ENCODE peak calls at places on chromosomes 1 and 21, in five cellular contexts. One of them, this sample, is unnamed.

GRCh38 chr1:40344597-40344996 is 27.5 kb upstream of the COL9A2 start:
- DNase-seq in Calu3: peak; percentile 13
- DNase-seq in AG10803: peak; percentile 60
- DNase-seq in lower leg skin: peak; percentile 42
- DNase-seq in fibroblast of lung: peak; percentile 65
- DNase-seq in this sample: peak; percentile 33

GRCh38 chr1:154442006-154442740 is 37.0 kb downstream of the IL6R start:
- DNase-seq in AG10803: peak; percentile 35
- DNase-seq in lower leg skin: no peak
- DNase-seq in Calu3: no peak
- DNase-seq in fibroblast of lung: peak; percentile 80
- DNase-seq in this sample: no peak

GRCh38 chr1:13916530-13916929 is 216.5 kb downstream of the PRDM2 start:
- DNase-seq in lower leg skin: no peak
- DNase-seq in fibroblast of lung: no peak
- DNase-seq in Calu3: no peak
- DNase-seq in AG10803: no peak
- DNase-seq in this sample: no peak

GRCh38 chr1:241608379-241609033 is 31.7 kb downstream of the CHML start:
- DNase-seq in Calu3: no peak
- DNase-seq in lower leg skin: no peak
- DNase-seq in fibroblast of lung: peak; percentile 71
- DNase-seq in AG10803: peak; percentile 28
- DNase-seq in this sample: no peak

GRCh38 chr1:1085171-1085841 is 11.2 kb upstream of the RNF223 start:
- DNase-seq in fibroblast of lung: no peak
- DNase-seq in AG10803: no peak
- DNase-seq in lower leg skin: no peak
- DNase-seq in Calu3: no peak
- DNase-seq in this sample: no peak

GRCh38 chr1:219085988-219086387 is 87.7 kb upstream of the LYPLAL1 start:
- DNase-seq in lower leg skin: no peak
- DNase-seq in fibroblast of lung: peak; percentile 81
- DNase-seq in Calu3: no peak
- DNase-seq in AG10803: peak; percentile 66
- DNase-seq in this sample: no peak

GRCh38 chr1:115400426-115400825 is 62.4 kb upstream of the NGF start:
- DNase-seq in AG10803: no peak
- DNase-seq in lower leg skin: no peak
- DNase-seq in fibroblast of lung: no peak
- DNase-seq in Calu3: no peak
- DNase-seq in this sample: no peak

GRCh38 chr1:113981962-113982931 is 3.0 kb downstream of the OLFML3 start:
- DNase-seq in AG10803: peak; percentile 91
- DNase-seq in Calu3: peak; percentile 6
- DNase-seq in lower leg skin: peak; percentile 63
- DNase-seq in fibroblast of lung: peak; percentile 82
- DNase-seq in this sample: peak; percentile 54

GRCh38 chr1:14970115-14970798 is 183.3 kb upstream of the TMEM51 start:
- DNase-seq in Calu3: peak; percentile 55
- DNase-seq in lower leg skin: peak; percentile 83
- DNase-seq in fibroblast of lung: peak; percentile 88
- DNase-seq in AG10803: peak; percentile 97
- DNase-seq in this sample: no peak

GRCh38 chr1:243628476-243628907 is 221.6 kb downstream of the AKT3 start:
- DNase-seq in Calu3: no peak
- DNase-seq in fibroblast of lung: no peak
- DNase-seq in AG10803: no peak
- DNase-seq in lower leg skin: no peak
- DNase-seq in this sample: no peak

GRCh38 chr1:65266501-65266900 is 42.8 kb upstream of the DNAJC6 start:
- DNase-seq in fibroblast of lung: no peak
- DNase-seq in Calu3: no peak
- DNase-seq in lower leg skin: no peak
- DNase-seq in AG10803: no peak
- DNase-seq in this sample: no peak

GRCh38 chr21:43195131-43196021 is 26.6 kb downstream of the CRYAA start:
- DNase-seq in Calu3: no peak
- DNase-seq in fibroblast of lung: no peak
- DNase-seq in lower leg skin: peak; percentile 15
- DNase-seq in AG10803: no peak
- DNase-seq in this sample: peak; percentile 67

GRCh38 chr1:55311057-55311631 is 96.0 kb upstream of the USP24 start:
- DNase-seq in lower leg skin: no peak
- DNase-seq in Calu3: no peak
- DNase-seq in AG10803: peak; percentile 39
- DNase-seq in fibroblast of lung: peak; percentile 61
- DNase-seq in this sample: no peak

GRCh38 chr1:204688776-204689175 is 3.2 kb upstream of the LRRN2 start:
- DNase-seq in AG10803: no peak
- DNase-seq in fibroblast of lung: no peak
- DNase-seq in Calu3: no peak
- DNase-seq in lower leg skin: no peak
- DNase-seq in this sample: no peak

GRCh38 chr21:35420658-35421057 is 371.6 kb upstream of the RUNX1 start:
- DNase-seq in Calu3: no peak
- DNase-seq in AG10803: no peak
- DNase-seq in lower leg skin: no peak
- DNase-seq in fibroblast of lung: no peak
- DNase-seq in this sample: no peak

GRCh38 chr1:67700692-67701410 is 15.8 kb downstream of the GADD45A start:
- DNase-seq in Calu3: peak; percentile 44
- DNase-seq in AG10803: no peak
- DNase-seq in fibroblast of lung: peak; percentile 78
- DNase-seq in lower leg skin: no peak
- DNase-seq in this sample: no peak

GRCh38 chr1:177425241-177425640 is 254.5 kb downstream of the BRINP2 start:
- DNase-seq in AG10803: no peak
- DNase-seq in fibroblast of lung: no peak
- DNase-seq in lower leg skin: no peak
- DNase-seq in Calu3: no peak
- DNase-seq in this sample: no peak

GRCh38 chr1:205512059-205513045 is 7.9 kb downstream of the CDK18 start:
- DNase-seq in lower leg skin: no peak
- DNase-seq in Calu3: no peak
- DNase-seq in AG10803: no peak
- DNase-seq in fibroblast of lung: peak; percentile 60
- DNase-seq in this sample: peak; percentile 55

GRCh38 chr1:164180824-164181223 is 378.2 kb upstream of the PBX1 start:
- DNase-seq in AG10803: no peak
- DNase-seq in lower leg skin: no peak
- DNase-seq in fibroblast of lung: no peak
- DNase-seq in Calu3: no peak
- DNase-seq in this sample: no peak

GRCh38 chr21:34560021-34560420 is 48.0 kb upstream of the KCNE1 start:
- DNase-seq in lower leg skin: no peak
- DNase-seq in AG10803: no peak
- DNase-seq in Calu3: no peak
- DNase-seq in fibroblast of lung: no peak
- DNase-seq in this sample: no peak

GRCh38 chr1:28811766-28812668 is at the start of gene OPRD1:
- DNase-seq in AG10803: no peak
- DNase-seq in fibroblast of lung: peak; percentile 12
- DNase-seq in lower leg skin: no peak
- DNase-seq in Calu3: no peak
- DNase-seq in this sample: no peak

GRCh38 chr1:3215198-3216045 is 146.4 kb downstream of the PRDM16 start:
- DNase-seq in lower leg skin: no peak
- DNase-seq in fibroblast of lung: no peak
- DNase-seq in Calu3: no peak
- DNase-seq in AG10803: no peak
- DNase-seq in this sample: no peak

GRCh38 chr1:42433324-42433860 is 22.4 kb downstream of the ZMYND12 start:
- DNase-seq in Calu3: no peak
- DNase-seq in fibroblast of lung: no peak
- DNase-seq in AG10803: no peak
- DNase-seq in lower leg skin: no peak
- DNase-seq in this sample: no peak

GRCh38 chr1:998905-999796 is 746 bp downstream of the HES4 start:
- DNase-seq in fibroblast of lung: no peak
- DNase-seq in Calu3: peak; percentile 46
- DNase-seq in AG10803: no peak
- DNase-seq in lower leg skin: no peak
- DNase-seq in this sample: peak; percentile 54

GRCh38 chr1:154962238-154962678 is 676 bp upstream of the PYGO2 start:
- DNase-seq in fibroblast of lung: no peak
- DNase-seq in lower leg skin: no peak
- DNase-seq in AG10803: no peak
- DNase-seq in Calu3: no peak
- DNase-seq in this sample: no peak

GRCh38 chr1:67760030-67760821 is 73.0 kb downstream of the GNG12 start:
- DNase-seq in AG10803: peak; percentile 72
- DNase-seq in Calu3: peak; percentile 67
- DNase-seq in fibroblast of lung: peak; percentile 89
- DNase-seq in lower leg skin: peak; percentile 58
- DNase-seq in this sample: peak; percentile 66

GRCh38 chr1:53625049-53625448 is 113.9 kb downstream of the GLIS1 start:
- DNase-seq in lower leg skin: peak; percentile 51
- DNase-seq in AG10803: peak; percentile 92
- DNase-seq in Calu3: no peak
- DNase-seq in fibroblast of lung: peak; percentile 44
- DNase-seq in this sample: no peak

GRCh38 chr1:68819190-68819829 is 322.4 kb upstream of the DEPDC1 start:
- DNase-seq in fibroblast of lung: peak; percentile 22
- DNase-seq in AG10803: peak; percentile 1
- DNase-seq in Calu3: no peak
- DNase-seq in lower leg skin: no peak
- DNase-seq in this sample: no peak

GRCh38 chr1:73907051-73907450 is 290.9 kb downstream of the LRRIQ3 start:
- DNase-seq in AG10803: no peak
- DNase-seq in lower leg skin: no peak
- DNase-seq in fibroblast of lung: no peak
- DNase-seq in Calu3: no peak
- DNase-seq in this sample: no peak

GRCh38 chr1:93109578-93109977 is 30.5 kb downstream of the MTF2 start:
- DNase-seq in lower leg skin: no peak
- DNase-seq in AG10803: no peak
- DNase-seq in Calu3: no peak
- DNase-seq in fibroblast of lung: no peak
- DNase-seq in this sample: no peak

GRCh38 chr1:24952413-24952841 is 22.4 kb upstream of the RUNX3 start:
- DNase-seq in Calu3: no peak
- DNase-seq in AG10803: no peak
- DNase-seq in lower leg skin: no peak
- DNase-seq in fibroblast of lung: no peak
- DNase-seq in this sample: no peak

GRCh38 chr21:36211660-36212512 is 55.3 kb downstream of the DOP1B start:
- DNase-seq in lower leg skin: no peak
- DNase-seq in AG10803: peak; percentile 71
- DNase-seq in fibroblast of lung: peak; percentile 95
- DNase-seq in Calu3: no peak
- DNase-seq in this sample: no peak

GRCh38 chr1:6272476-6273270 is 11.8 kb upstream of the GPR153 start:
- DNase-seq in lower leg skin: no peak
- DNase-seq in AG10803: peak; percentile 25
- DNase-seq in Calu3: no peak
- DNase-seq in fibroblast of lung: peak; percentile 45
- DNase-seq in this sample: no peak
- TF ChIP-seq CTCF in lower leg skin: no peak
- TF ChIP-seq CTCF in AG10803: peak; percentile 21
- TF ChIP-seq CTCF in Calu3: no peak
- TF ChIP-seq CTCF in fibroblast of lung: no peak
- TF ChIP-seq CTCF in this sample: no peak

GRCh38 chr1:106568575-106568974 is 487.9 kb upstream of the PRMT6 start:
- DNase-seq in lower leg skin: no peak
- DNase-seq in Calu3: no peak
- DNase-seq in fibroblast of lung: no peak
- DNase-seq in AG10803: no peak
- DNase-seq in this sample: no peak
- TF ChIP-seq CTCF in lower leg skin: no peak
- TF ChIP-seq CTCF in Calu3: no peak
- TF ChIP-seq CTCF in fibroblast of lung: no peak
- TF ChIP-seq CTCF in AG10803: no peak
- TF ChIP-seq CTCF in this sample: no peak

DNA sequence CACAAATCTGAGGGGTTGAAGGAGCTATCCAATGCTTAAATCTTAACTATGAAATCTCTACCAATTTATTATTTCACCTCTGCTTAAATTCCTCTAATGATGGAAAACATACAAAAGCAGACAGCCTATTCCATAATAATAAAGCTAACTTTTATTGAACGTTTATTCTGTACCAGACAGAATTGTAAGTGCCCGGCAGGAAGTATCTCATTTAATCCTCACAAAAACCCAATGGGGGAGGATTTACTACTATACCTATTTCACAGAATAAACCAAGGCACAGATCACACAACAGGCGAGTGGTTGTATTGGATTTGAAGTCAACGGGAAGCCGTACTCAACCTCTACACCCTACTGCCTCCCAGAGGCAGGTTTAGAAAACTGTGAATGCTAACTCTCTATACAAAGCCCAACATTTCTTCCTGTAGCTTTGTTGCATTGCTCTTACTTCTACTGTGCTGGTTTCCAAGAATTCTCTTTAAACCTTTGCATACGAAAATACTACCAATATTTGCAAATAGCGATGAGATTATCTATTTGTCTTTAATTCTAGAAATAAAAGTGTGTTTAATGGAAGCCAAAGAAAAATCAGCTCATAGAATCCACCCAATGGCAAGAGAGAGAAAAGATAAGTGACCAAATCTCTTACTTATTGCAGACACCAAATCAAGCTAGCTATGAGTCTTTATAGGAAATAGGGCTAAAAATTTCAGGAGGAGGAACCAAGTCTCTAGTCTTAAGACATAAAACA is 33.5 kb upstream of the C1orf53 start:
- DNase-seq in fibroblast of lung: peak; percentile 55
- DNase-seq in lower leg skin: no peak
- DNase-seq in Calu3: peak; percentile 62
- DNase-seq in AG10803: peak; percentile 71
- DNase-seq in this sample: no peak
- TF ChIP-seq CTCF in fibroblast of lung: peak; percentile 70
- TF ChIP-seq CTCF in lower leg skin: no peak
- TF ChIP-seq CTCF in Calu3: peak; percentile 68
- TF ChIP-seq CTCF in AG10803: peak; percentile 86
- TF ChIP-seq CTCF in this sample: peak; percentile 13

GRCh38 chr1:79849388-79849787 is 842.9 kb upstream of the ADGRL4 start:
- DNase-seq in lower leg skin: no peak
- DNase-seq in AG10803: peak; percentile 4
- DNase-seq in fibroblast of lung: no peak
- DNase-seq in Calu3: no peak
- DNase-seq in this sample: no peak

GRCh38 chr1:79848316-79848715 is 841.8 kb upstream of the ADGRL4 start:
- DNase-seq in AG10803: peak; percentile 0
- DNase-seq in fibroblast of lung: no peak
- DNase-seq in Calu3: peak; percentile 17
- DNase-seq in lower leg skin: no peak
- DNase-seq in this sample: no peak

GRCh38 chr1:79847715-79848114 is 841.2 kb upstream of the ADGRL4 start:
- DNase-seq in fibroblast of lung: no peak
- DNase-seq in AG10803: no peak
- DNase-seq in Calu3: no peak
- DNase-seq in lower leg skin: no peak
- DNase-seq in this sample: no peak

DNA sequence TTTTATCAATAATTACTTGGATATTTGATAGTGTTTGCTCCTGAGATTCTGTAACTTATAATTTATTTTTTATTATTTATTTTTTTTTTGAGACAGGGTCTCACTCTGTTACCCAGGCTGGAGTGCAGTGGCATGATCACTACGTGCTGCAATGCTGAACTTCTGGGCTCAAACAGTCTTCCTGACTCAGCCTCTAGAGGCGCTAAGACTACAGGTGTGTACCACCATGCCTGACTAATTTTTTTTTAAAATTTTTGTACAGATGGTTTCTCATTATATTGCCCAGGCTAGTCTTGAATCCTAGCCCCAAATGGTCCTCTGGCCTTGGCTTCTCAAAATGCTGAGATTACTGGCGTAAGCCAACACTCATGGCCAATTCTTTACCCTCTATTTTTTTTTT is 845.5 kb upstream of the ADGRL4 start:
- DNase-seq in AG10803: no peak
- DNase-seq in lower leg skin: no peak
- DNase-seq in Calu3: no peak
- DNase-seq in fibroblast of lung: no peak
- DNase-seq in this sample: no peak
- TF ChIP-seq CTCF in AG10803: no peak
- TF ChIP-seq CTCF in lower leg skin: no peak
- TF ChIP-seq CTCF in Calu3: peak; percentile 18
- TF ChIP-seq CTCF in fibroblast of lung: no peak
- TF ChIP-seq CTCF in this sample: no peak